ENCODE peak calls at places on chromosomes 12 and 14, in five cellular contexts. One of them, this sample, is unnamed.

GRCh38 chr14:24303988-24304387 is 3.8 kb downstream of the CIDEB start:
- DNase-seq in activated T-cell treated with anti-CD3 and anti-CD28 coated beads for 1 hour: no peak
- DNase-seq in left colon: no peak
- DNase-seq in stimulated activated CD4-positive, alpha-beta T cell treated with anti-CD3 and anti-CD28 coated beads, Interleukin-12 subunit alpha, Interleukin-12 subunit beta, amount 100 ng/mL, for 4 hours: no peak
- DNase-seq in A673: no peak
- DNase-seq in this sample: no peak

GRCh38 chr14:69703047-69704046 is 63.6 kb upstream of the SRSF5 start:
- DNase-seq in stimulated activated CD4-positive, alpha-beta T cell treated with anti-CD3 and anti-CD28 coated beads, Interleukin-12 subunit alpha, Interleukin-12 subunit beta, amount 100 ng/mL, for 4 hours: no peak
- DNase-seq in left colon: no peak
- DNase-seq in activated T-cell treated with anti-CD3 and anti-CD28 coated beads for 1 hour: no peak
- DNase-seq in A673: no peak
- DNase-seq in this sample: no peak

GRCh38 chr12:6824962-6825381 is 3.2 kb upstream of the P3H3 start:
- DNase-seq in stimulated activated CD4-positive, alpha-beta T cell treated with anti-CD3 and anti-CD28 coated beads, Interleukin-12 subunit alpha, Interleukin-12 subunit beta, amount 100 ng/mL, for 4 hours: no peak
- DNase-seq in activated T-cell treated with anti-CD3 and anti-CD28 coated beads for 1 hour: no peak
- DNase-seq in left colon: no peak
- DNase-seq in A673: no peak
- DNase-seq in this sample: no peak

GRCh38 chr12:12191008-12191407 is 75.8 kb downstream of the LRP6 start:
- DNase-seq in activated T-cell treated with anti-CD3 and anti-CD28 coated beads for 1 hour: no peak
- DNase-seq in stimulated activated CD4-positive, alpha-beta T cell treated with anti-CD3 and anti-CD28 coated beads, Interleukin-12 subunit alpha, Interleukin-12 subunit beta, amount 100 ng/mL, for 4 hours: no peak
- DNase-seq in A673: no peak
- DNase-seq in left colon: no peak
- DNase-seq in this sample: no peak

GRCh38 chr12:59486827-59487226 is 109.0 kb upstream of the SLC16A7 start:
- DNase-seq in left colon: no peak
- DNase-seq in A673: peak; percentile 2
- DNase-seq in stimulated activated CD4-positive, alpha-beta T cell treated with anti-CD3 and anti-CD28 coated beads, Interleukin-12 subunit alpha, Interleukin-12 subunit beta, amount 100 ng/mL, for 4 hours: no peak
- DNase-seq in activated T-cell treated with anti-CD3 and anti-CD28 coated beads for 1 hour: no peak
- DNase-seq in this sample: no peak

GRCh38 chr12:591571-592505 is 71.4 kb downstream of the NINJ2 start:
- DNase-seq in stimulated activated CD4-positive, alpha-beta T cell treated with anti-CD3 and anti-CD28 coated beads, Interleukin-12 subunit alpha, Interleukin-12 subunit beta, amount 100 ng/mL, for 4 hours: no peak
- DNase-seq in A673: no peak
- DNase-seq in left colon: no peak
- DNase-seq in activated T-cell treated with anti-CD3 and anti-CD28 coated beads for 1 hour: no peak
- DNase-seq in this sample: no peak

GRCh38 chr12:88876867-88877266 is 296.6 kb upstream of the KITLG start:
- DNase-seq in stimulated activated CD4-positive, alpha-beta T cell treated with anti-CD3 and anti-CD28 coated beads, Interleukin-12 subunit alpha, Interleukin-12 subunit beta, amount 100 ng/mL, for 4 hours: no peak
- DNase-seq in A673: no peak
- DNase-seq in activated T-cell treated with anti-CD3 and anti-CD28 coated beads for 1 hour: no peak
- DNase-seq in left colon: no peak
- DNase-seq in this sample: no peak

GRCh38 chr12:27539191-27539631 is 15.2 kb downstream of the PPFIBP1 start:
- DNase-seq in stimulated activated CD4-positive, alpha-beta T cell treated with anti-CD3 and anti-CD28 coated beads, Interleukin-12 subunit alpha, Interleukin-12 subunit beta, amount 100 ng/mL, for 4 hours: no peak
- DNase-seq in left colon: no peak
- DNase-seq in A673: no peak
- DNase-seq in activated T-cell treated with anti-CD3 and anti-CD28 coated beads for 1 hour: no peak
- DNase-seq in this sample: no peak

GRCh38 chr14:85538636-85539035 is 8.7 kb downstream of the FLRT2 start:
- DNase-seq in activated T-cell treated with anti-CD3 and anti-CD28 coated beads for 1 hour: no peak
- DNase-seq in A673: no peak
- DNase-seq in stimulated activated CD4-positive, alpha-beta T cell treated with anti-CD3 and anti-CD28 coated beads, Interleukin-12 subunit alpha, Interleukin-12 subunit beta, amount 100 ng/mL, for 4 hours: no peak
- DNase-seq in left colon: no peak
- DNase-seq in this sample: no peak

GRCh38 chr12:113888435-113888834 is 77.7 kb downstream of the RBM19 start:
- DNase-seq in A673: no peak
- DNase-seq in activated T-cell treated with anti-CD3 and anti-CD28 coated beads for 1 hour: no peak
- DNase-seq in left colon: no peak
- DNase-seq in stimulated activated CD4-positive, alpha-beta T cell treated with anti-CD3 and anti-CD28 coated beads, Interleukin-12 subunit alpha, Interleukin-12 subunit beta, amount 100 ng/mL, for 4 hours: no peak
- DNase-seq in this sample: no peak

GRCh38 chr12:121217761-121218160 is 7.8 kb downstream of the P2RX4 start:
- DNase-seq in stimulated activated CD4-positive, alpha-beta T cell treated with anti-CD3 and anti-CD28 coated beads, Interleukin-12 subunit alpha, Interleukin-12 subunit beta, amount 100 ng/mL, for 4 hours: no peak
- DNase-seq in activated T-cell treated with anti-CD3 and anti-CD28 coated beads for 1 hour: no peak
- DNase-seq in left colon: peak; percentile 62
- DNase-seq in A673: no peak
- DNase-seq in this sample: no peak

GRCh38 chr14:87989613-87990299 is 3.2 kb downstream of the GALC start:
- DNase-seq in A673: no peak
- DNase-seq in activated T-cell treated with anti-CD3 and anti-CD28 coated beads for 1 hour: no peak
- DNase-seq in left colon: no peak
- DNase-seq in stimulated activated CD4-positive, alpha-beta T cell treated with anti-CD3 and anti-CD28 coated beads, Interleukin-12 subunit alpha, Interleukin-12 subunit beta, amount 100 ng/mL, for 4 hours: no peak
- DNase-seq in this sample: no peak

GRCh38 chr14:22263961-22264360 is 325.1 kb downstream of the DAD1 start:
- DNase-seq in activated T-cell treated with anti-CD3 and anti-CD28 coated beads for 1 hour: no peak
- DNase-seq in left colon: no peak
- DNase-seq in A673: no peak
- DNase-seq in stimulated activated CD4-positive, alpha-beta T cell treated with anti-CD3 and anti-CD28 coated beads, Interleukin-12 subunit alpha, Interleukin-12 subunit beta, amount 100 ng/mL, for 4 hours: no peak
- DNase-seq in this sample: no peak

GRCh38 chr12:119200601-119201000 is 21.9 kb downstream of the HSPB8 start:
- DNase-seq in stimulated activated CD4-positive, alpha-beta T cell treated with anti-CD3 and anti-CD28 coated beads, Interleukin-12 subunit alpha, Interleukin-12 subunit beta, amount 100 ng/mL, for 4 hours: no peak
- DNase-seq in activated T-cell treated with anti-CD3 and anti-CD28 coated beads for 1 hour: no peak
- DNase-seq in left colon: no peak
- DNase-seq in A673: no peak
- DNase-seq in this sample: no peak

GRCh38 chr12:107134558-107134957 is 41.2 kb upstream of the CRY1 start:
- DNase-seq in left colon: no peak
- DNase-seq in A673: peak; percentile 66
- DNase-seq in stimulated activated CD4-positive, alpha-beta T cell treated with anti-CD3 and anti-CD28 coated beads, Interleukin-12 subunit alpha, Interleukin-12 subunit beta, amount 100 ng/mL, for 4 hours: peak; percentile 1
- DNase-seq in activated T-cell treated with anti-CD3 and anti-CD28 coated beads for 1 hour: peak; percentile 3
- DNase-seq in this sample: peak; percentile 15

GRCh38 chr12:10661338-10661737 is 12.5 kb downstream of the STYK1 start:
- DNase-seq in activated T-cell treated with anti-CD3 and anti-CD28 coated beads for 1 hour: no peak
- DNase-seq in left colon: peak; percentile 54
- DNase-seq in stimulated activated CD4-positive, alpha-beta T cell treated with anti-CD3 and anti-CD28 coated beads, Interleukin-12 subunit alpha, Interleukin-12 subunit beta, amount 100 ng/mL, for 4 hours: no peak
- DNase-seq in A673: no peak
- DNase-seq in this sample: no peak

GRCh38 chr12:57149309-57149900 is 2.0 kb upstream of the LRP1-AS start:
- DNase-seq in left colon: peak; percentile 79
- DNase-seq in A673: no peak
- DNase-seq in activated T-cell treated with anti-CD3 and anti-CD28 coated beads for 1 hour: no peak
- DNase-seq in stimulated activated CD4-positive, alpha-beta T cell treated with anti-CD3 and anti-CD28 coated beads, Interleukin-12 subunit alpha, Interleukin-12 subunit beta, amount 100 ng/mL, for 4 hours: no peak
- DNase-seq in this sample: no peak

GRCh38 chr12:26042645-26043044 is 82.2 kb downstream of the BHLHE41 start:
- DNase-seq in activated T-cell treated with anti-CD3 and anti-CD28 coated beads for 1 hour: no peak
- DNase-seq in left colon: no peak
- DNase-seq in A673: no peak
- DNase-seq in stimulated activated CD4-positive, alpha-beta T cell treated with anti-CD3 and anti-CD28 coated beads, Interleukin-12 subunit alpha, Interleukin-12 subunit beta, amount 100 ng/mL, for 4 hours: no peak
- DNase-seq in this sample: no peak

GRCh38 chr12:41992029-41992428 is 152.6 kb downstream of the GXYLT1 start:
- DNase-seq in left colon: no peak
- DNase-seq in activated T-cell treated with anti-CD3 and anti-CD28 coated beads for 1 hour: no peak
- DNase-seq in A673: peak; percentile 24
- DNase-seq in stimulated activated CD4-positive, alpha-beta T cell treated with anti-CD3 and anti-CD28 coated beads, Interleukin-12 subunit alpha, Interleukin-12 subunit beta, amount 100 ng/mL, for 4 hours: no peak
- DNase-seq in this sample: no peak

GRCh38 chr12:111767362-111768158 is 827 bp downstream of the ALDH2 start:
- DNase-seq in A673: no peak
- DNase-seq in stimulated activated CD4-positive, alpha-beta T cell treated with anti-CD3 and anti-CD28 coated beads, Interleukin-12 subunit alpha, Interleukin-12 subunit beta, amount 100 ng/mL, for 4 hours: no peak
- DNase-seq in left colon: no peak
- DNase-seq in activated T-cell treated with anti-CD3 and anti-CD28 coated beads for 1 hour: no peak
- DNase-seq in this sample: no peak

GRCh38 chr12:94795520-94795919 is 145.2 kb upstream of the TMCC3 start:
- DNase-seq in activated T-cell treated with anti-CD3 and anti-CD28 coated beads for 1 hour: no peak
- DNase-seq in A673: peak; percentile 17
- DNase-seq in stimulated activated CD4-positive, alpha-beta T cell treated with anti-CD3 and anti-CD28 coated beads, Interleukin-12 subunit alpha, Interleukin-12 subunit beta, amount 100 ng/mL, for 4 hours: no peak
- DNase-seq in left colon: no peak
- DNase-seq in this sample: no peak

GRCh38 chr12:52235822-52236291 is 2.8 kb downstream of the KRT7 start:
- DNase-seq in stimulated activated CD4-positive, alpha-beta T cell treated with anti-CD3 and anti-CD28 coated beads, Interleukin-12 subunit alpha, Interleukin-12 subunit beta, amount 100 ng/mL, for 4 hours: no peak
- DNase-seq in activated T-cell treated with anti-CD3 and anti-CD28 coated beads for 1 hour: no peak
- DNase-seq in A673: no peak
- DNase-seq in left colon: peak; percentile 74
- DNase-seq in this sample: no peak

GRCh38 chr12:116610971-116611541 is 51.9 kb downstream of the MAP1LC3B2 start:
- DNase-seq in activated T-cell treated with anti-CD3 and anti-CD28 coated beads for 1 hour: no peak
- DNase-seq in stimulated activated CD4-positive, alpha-beta T cell treated with anti-CD3 and anti-CD28 coated beads, Interleukin-12 subunit alpha, Interleukin-12 subunit beta, amount 100 ng/mL, for 4 hours: no peak
- DNase-seq in A673: no peak
- DNase-seq in left colon: no peak
- DNase-seq in this sample: no peak

GRCh38 chr12:126891789-126892188 is 1375.2 kb upstream of the TMEM132C start:
- DNase-seq in left colon: no peak
- DNase-seq in activated T-cell treated with anti-CD3 and anti-CD28 coated beads for 1 hour: no peak
- DNase-seq in stimulated activated CD4-positive, alpha-beta T cell treated with anti-CD3 and anti-CD28 coated beads, Interleukin-12 subunit alpha, Interleukin-12 subunit beta, amount 100 ng/mL, for 4 hours: no peak
- DNase-seq in A673: peak; percentile 29
- DNase-seq in this sample: no peak

This sample was measured in activated T-helper 2 cell treated with anti-CD3 and anti-CD28 coated beads, Interferon-gamma antibody, Interleukin-2, Interleukin-4, amounts not matched to agents 10 μg/mL and 5 μg/mL and 100 μg/mL, durations not matched to agents 14 hours and 24 hours and 36 hours.